ENCODE peak calls at places on chromosome 7, in ten cellular contexts. B, X, V, Y, I, W, R, F, C and K are unnamed samples.

GRCh38 chr7:26091933-26092332 is 60.1 kb upstream of the NFE2L3 start:
- DNase-seq in B (no peak), X (no peak), V (no peak), Y (no peak), I (no peak), W (no peak), R (no peak), F (no peak), C (no peak), K (peak)

GRCh38 chr7:27869060-27869459 is 129.1 kb downstream of the TAX1BP1 start:
- DNase-seq in B (no peak), X (no peak), V (no peak), Y (no peak), I (no peak), W (no peak), R (no peak), F (no peak), C (no peak), K (no peak)

GRCh38 chr7:128381161-128381821 is 19.8 kb upstream of the PRRT4 start:
- DNase-seq in B (no peak), X (peak), V (no peak), Y (no peak), I (no peak), W (no peak), R (no peak), F (no peak), C (no peak), K (peak)

GRCh38 chr7:7103343-7104313 is 78.7 kb upstream of the C1GALT1 start:
- DNase-seq in B (peak), X (no peak), V (peak), Y (no peak), I (peak), W (no peak), R (no peak), F (no peak), C (no peak), K (peak)

GRCh38 chr7:147999962-148000361 is 590.6 kb upstream of the C7orf33 start:
- DNase-seq in B (no peak), X (no peak), V (no peak), Y (no peak), I (no peak), W (no peak), R (no peak), F (no peak), C (no peak), K (no peak)

GRCh38 chr7:29935111-29935510 is 54.5 kb downstream of the SCRN1 start:
- DNase-seq in B (no peak), X (no peak), V (peak), Y (no peak), I (no peak), W (no peak), R (no peak), F (no peak), C (no peak), K (no peak)

GRCh38 chr7:31102973-31103850 is 51.1 kb downstream of the ADCYAP1R1 start:
- DNase-seq in B (no peak), X (no peak), V (no peak), Y (peak), I (no peak), W (no peak), R (no peak), F (no peak), C (no peak), K (no peak)

GRCh38 chr7:50368366-50368765 is 63.9 kb downstream of the IKZF1 start:
- DNase-seq in B (no peak), X (no peak), V (no peak), Y (no peak), I (no peak), W (no peak), R (no peak), F (no peak), C (no peak), K (no peak)

GRCh38 chr7:110568932-110569331 is 522.0 kb upstream of the LRRN3 start:
- DNase-seq in B (peak), X (no peak), V (peak), Y (no peak), I (no peak), W (no peak), R (no peak), F (no peak), C (no peak), K (peak)

GRCh38 chr7:105934577-105935185 is 28.4 kb upstream of the CDHR3 start:
- DNase-seq in B (peak), X (no peak), V (peak), Y (no peak), I (no peak), W (no peak), R (no peak), F (no peak), C (no peak), K (peak)

GRCh38 chr7:158424531-158424930 is 163.1 kb downstream of the PTPRN2 start:
- DNase-seq in B (no peak), X (no peak), V (no peak), Y (peak), I (no peak), W (no peak), R (no peak), F (no peak), C (no peak), K (no peak)

GRCh38 chr7:101538596-101539459 is 90.3 kb downstream of the MYL10 start:
- DNase-seq in B (no peak), X (peak), V (peak), Y (no peak), I (peak), W (peak), R (peak), F (peak), C (peak), K (peak)

GRCh38 chr7:42502022-42502421 is 265.0 kb upstream of the GLI3 start:
- DNase-seq in B (peak), X (no peak), V (peak), Y (no peak), I (no peak), W (no peak), R (no peak), F (no peak), C (no peak), K (peak)

GRCh38 chr7:83427929-83428328 is 221.0 kb downstream of the SEMA3E start:
- DNase-seq in B (peak), X (no peak), V (no peak), Y (no peak), I (no peak), W (no peak), R (no peak), F (no peak), C (no peak), K (peak)

GRCh38 chr7:26233902-26234511 is 32.5 kb downstream of the CBX3 start:
- DNase-seq in B (no peak), X (no peak), V (no peak), Y (no peak), I (no peak), W (no peak), R (no peak), F (no peak), C (no peak), K (no peak)

GRCh38 chr7:5429857-5430611 is 6.4 kb upstream of the TNRC18 start:
- DNase-seq in B (peak), X (peak), V (peak), Y (no peak), I (no peak), W (no peak), R (no peak), F (no peak), C (no peak), K (peak)

GRCh38 chr7:112495820-112496462 is 15.2 kb downstream of the LSMEM1 start:
- DNase-seq in B (peak), X (peak), V (peak), Y (no peak), I (no peak), W (peak), R (peak), F (peak), C (peak), K (peak)

GRCh38 chr7:19491821-19492452 is 216.9 kb downstream of the POLR1F start:
- DNase-seq in B (peak), X (no peak), V (peak), Y (no peak), I (peak), W (no peak), R (no peak), F (no peak), C (no peak), K (peak)

GRCh38 chr7:2256306-2257045 is 14.4 kb downstream of the NUDT1 start:
- DNase-seq in B (no peak), X (no peak), V (no peak), Y (no peak), I (no peak), W (no peak), R (no peak), F (no peak), C (no peak), K (no peak)

GRCh38 chr7:152177696-152178404 is 152.4 kb downstream of the GALNT11 start:
- DNase-seq in B (no peak), X (no peak), V (no peak), Y (no peak), I (no peak), W (no peak), R (no peak), F (no peak), C (no peak), K (no peak)

GRCh38 chr7:142718314-142718713 is 31.0 kb upstream of the PRSS1 start:
- DNase-seq in B (no peak), X (no peak), V (no peak), Y (no peak), I (no peak), W (no peak), R (no peak), F (no peak), C (no peak), K (no peak)

GRCh38 chr7:149870701-149871483 is 2.9 kb upstream of the ATP6V0E2 start:
- DNase-seq in B (no peak), X (no peak), V (no peak), Y (no peak), I (no peak), W (no peak), R (no peak), F (no peak), C (no peak), K (no peak)

GRCh38 chr7:37089972-37090371 is 358.7 kb downstream of the ELMO1 start:
- DNase-seq in B (no peak), X (no peak), V (peak), Y (no peak), I (no peak), W (no peak), R (no peak), F (no peak), C (no peak), K (peak)

GRCh38 chr7:93629291-93629801 is 54.8 kb upstream of the CALCR start:
- DNase-seq in B (no peak), X (no peak), V (no peak), Y (no peak), I (no peak), W (no peak), R (no peak), F (no peak), C (no peak), K (no peak)

GRCh38 chr7:74627699-74628411 is 29.7 kb upstream of the GTF2I start:
- DNase-seq in B (peak), X (no peak), V (peak), Y (no peak), I (peak), W (no peak), R (no peak), F (no peak), C (no peak), K (no peak)

GRCh38 chr7:114504586-114504985 is 90.0 kb downstream of the FOXP2 start:
- DNase-seq in B (no peak), X (no peak), V (peak), Y (no peak), I (no peak), W (no peak), R (no peak), F (no peak), C (no peak), K (no peak)

GRCh38 chr7:117645456-117646181 is 165.8 kb downstream of the CFTR start:
- DNase-seq in B (peak), X (no peak), V (peak), Y (no peak), I (no peak), W (no peak), R (no peak), F (no peak), C (no peak), K (peak)